ENCODE peak calls at places on chromosomes 5 and 9, in seven cellular contexts. B is heart right ventricle, A is left cardiac atrium, I is AML-193, P is mammary epithelial cell, N is nucleus accumbens, Q is DMS79. K is an unnamed sample.

GRCh38 chr5:154421868-154422267 is 23.9 kb upstream of the SAP30L start:
- DNase-seq in Q (no peak), P (no peak), A (no peak), B (no peak), I (no peak), N (no peak), K (no peak)

GRCh38 chr5:147170603-147171002 is 64.2 kb upstream of the STK32A start:
- DNase-seq in N (no peak), P (no peak), B (no peak), I (no peak), Q (no peak), A (no peak), K (no peak)

GRCh38 chr9:88320748-88321415 is 67.4 kb upstream of the SPIN1 start:
- DNase-seq in B (no peak), Q (no peak), A (no peak), I (no peak), N (no peak), P (no peak), K (no peak)

GRCh38 chr5:15501057-15501791 is 1.2 kb downstream of the FBXL7 start:
- DNase-seq in P (peak; percentile 17), B (peak; percentile 68), I (no peak), Q (no peak), N (peak; percentile 3), A (peak; percentile 59), K (no peak)

GRCh38 chr5:93192107-93192506 is 388.9 kb downstream of the NR2F1-AS1 start:
- DNase-seq in Q (peak; percentile 44), P (peak; percentile 76), N (no peak), A (no peak), I (no peak), B (no peak), K (no peak)

GRCh38 chr5:65695896-65696295 is 26.0 kb downstream of the SGTB start:
- DNase-seq in B (no peak), N (no peak), I (no peak), Q (no peak), A (no peak), P (no peak), K (no peak)

GRCh38 chr9:32378496-32378895 is 5.9 kb upstream of the ACO1 start:
- DNase-seq in Q (peak; percentile 56), B (peak; percentile 34), P (peak; percentile 55), A (no peak), I (peak; percentile 63), N (no peak), K (no peak)

GRCh38 chr9:99964336-99964735 is 57.9 kb downstream of the STX17 start:
- DNase-seq in I (no peak), B (no peak), N (no peak), A (no peak), Q (no peak), P (no peak), K (no peak)

GRCh38 chr9:80951675-80952074 is 737.7 kb downstream of the TLE1 start:
- DNase-seq in Q (no peak), B (no peak), A (no peak), I (no peak), P (peak; percentile 32), N (no peak), K (no peak)

GRCh38 chr9:18568969-18569368 is 95.0 kb downstream of the ADAMTSL1 start:
- DNase-seq in P (no peak), B (no peak), N (no peak), Q (no peak), A (no peak), I (no peak), K (no peak)

GRCh38 chr5:101561018-101561417 is 657.9 kb upstream of the ST8SIA4 start:
- DNase-seq in A (no peak), B (no peak), P (no peak), I (no peak), N (no peak), Q (no peak), K (no peak)

GRCh38 chr9:128891354-128892222 is 9.7 kb downstream of the LRRC8A start:
- DNase-seq in B (no peak), P (no peak), Q (no peak), A (no peak), I (no peak), N (no peak), K (no peak)

GRCh38 chr5:18653216-18653752 is 1019.0 kb downstream of the TAF11L14 start:
- DNase-seq in Q (no peak), I (no peak), N (no peak), B (no peak), A (no peak), P (no peak), K (no peak)

GRCh38 chr9:112700080-112700479 is 17.8 kb downstream of the INIP start:
- DNase-seq in P (no peak), Q (no peak), B (no peak), A (no peak), N (no peak), I (no peak), K (no peak)

GRCh38 chr5:178277866-178278265 is 45.3 kb upstream of the PHYKPL start:
- DNase-seq in N (no peak), I (no peak), Q (no peak), B (no peak), A (no peak), P (no peak), K (no peak)

GRCh38 chr5:151063136-151063544 is 17.7 kb downstream of the TNIP1 start:
- DNase-seq in I (no peak), P (peak; percentile 50), N (no peak), B (peak; percentile 60), Q (no peak), A (no peak), K (no peak)

GRCh38 chr5:54294097-54294667 is 16.2 kb downstream of the ARL15 start:
- DNase-seq in B (no peak), Q (no peak), A (no peak), P (no peak), N (no peak), I (no peak), K (no peak)

GRCh38 chr9:95107001-95107749 is 210.3 kb downstream of the FANCC start:
- DNase-seq in P (no peak), A (peak; percentile 75), N (no peak), I (no peak), Q (no peak), B (peak; percentile 60), K (no peak)

GRCh38 chr5:126044111-126044668 is 379.0 kb upstream of the GRAMD2B start:
- DNase-seq in P (peak; percentile 5), A (no peak), I (no peak), Q (no peak), B (peak; percentile 57), N (no peak), K (no peak)

GRCh38 chr9:36855443-36856315 is 178.4 kb downstream of the PAX5 start:
- DNase-seq in P (no peak), Q (no peak), N (no peak), B (no peak), I (peak; percentile 10), A (no peak), K (peak; percentile 76)

GRCh38 chr5:152674403-152674802 is 269.3 kb upstream of the NMUR2 start:
- DNase-seq in I (no peak), Q (no peak), A (no peak), P (no peak), N (no peak), B (no peak), K (no peak)

GRCh38 chr5:174159327-174160247 is 114.1 kb downstream of the NSG2 start:
- DNase-seq in N (no peak), Q (no peak), A (no peak), B (no peak), I (no peak), P (peak; percentile 51), K (no peak)

GRCh38 chr9:32969270-32969669 is 32.2 kb downstream of the APTX start:
- DNase-seq in N (no peak), I (no peak), P (peak; percentile 6), B (no peak), Q (no peak), A (no peak), K (no peak)

GRCh38 chr9:130680836-130681768 is 12.5 kb upstream of the EXOSC2 start:
- DNase-seq in Q (peak; percentile 64), B (peak; percentile 56), A (peak; percentile 88), P (peak; percentile 84), N (no peak), I (peak; percentile 79), K (no peak)

GRCh38 chr5:150946351-150946905 is 41.6 kb upstream of the ZNF300 start:
- DNase-seq in I (no peak), Q (no peak), B (peak; percentile 92), P (no peak), N (peak; percentile 51), A (peak; percentile 90), K (no peak)

GRCh38 chr5:3301316-3301715 is 294.3 kb upstream of the IRX1 start:
- DNase-seq in B (no peak), I (no peak), N (no peak), Q (no peak), A (no peak), P (no peak), K (no peak)

K was measured in H1.